ENCODE peak calls at places on chromosomes 12 and 14, in ten cellular contexts. M is SW 1271; N is kidney; F is thyroid gland; T is GM06990; E is NAMALWA; V is psoas muscle; L is stimulated activated CD8-positive, alpha-beta memory T cell treated with anti-CD3 and anti-CD28 coated beads, Interleukin-12 subunit alpha, Interleukin-12 subunit beta, amount 100 ng/mL, for 4 hours; Y is GM10248; C is HAP-1. X is an unnamed sample.

GRCh38 chr12:65824314-65824563 is at the start of gene HMGA2:
- DNase-seq in M (no peak), N (no peak), F (peak), T (no peak), E (no peak), V (no peak), L (no peak), Y (peak), C (no peak), X (no peak)

GRCh38 chr12:51019927-51020326 is 6.3 kb downstream of the SLC11A2 start:
- DNase-seq in M (no peak), N (no peak), F (no peak), T (no peak), E (no peak), V (no peak), L (no peak), Y (no peak), C (no peak), X (no peak)

GRCh38 chr12:4648099-4648498 is 752 bp downstream of the AKAP3 start:
- DNase-seq in M (no peak), N (no peak), F (no peak), T (peak), E (peak), V (no peak), L (no peak), Y (no peak), C (no peak), X (no peak)

GRCh38 chr12:19506497-19506896 is 67.2 kb downstream of the AEBP2 start:
- DNase-seq in M (no peak), N (no peak), F (no peak), T (no peak), E (no peak), V (no peak), L (no peak), Y (no peak), C (no peak), X (no peak)

GRCh38 chr12:50924439-50925341 is 27.7 kb upstream of the HIGD1C start:
- DNase-seq in M (no peak), N (peak), F (peak), T (peak), E (peak), V (peak), L (peak), Y (peak), C (peak), X (no peak)

GRCh38 chr12:12700249-12700648 is 4.3 kb upstream of the GPR19 start:
- DNase-seq in M (no peak), N (no peak), F (no peak), T (no peak), E (no peak), V (no peak), L (no peak), Y (no peak), C (no peak), X (no peak)

GRCh38 chr12:88634008-88634407 is 53.7 kb upstream of the KITLG start:
- DNase-seq in M (no peak), N (no peak), F (no peak), T (no peak), E (no peak), V (no peak), L (no peak), Y (no peak), C (no peak), X (no peak)

GRCh38 chr12:108033091-108033490 is 96.0 kb upstream of the WSCD2 start:
- DNase-seq in M (no peak), N (no peak), F (no peak), T (no peak), E (no peak), V (no peak), L (no peak), Y (no peak), C (no peak), X (no peak)

GRCh38 chr12:132111641-132112304 is 32.3 kb downstream of the DDX51 start:
- DNase-seq in M (no peak), N (no peak), F (no peak), T (no peak), E (no peak), V (no peak), L (no peak), Y (no peak), C (no peak), X (no peak)

GRCh38 chr14:30889244-30889594 is 14.9 kb downstream of the COCH start:
- DNase-seq in M (no peak), N (no peak), F (no peak), T (no peak), E (no peak), V (no peak), L (no peak), Y (no peak), C (no peak), X (no peak)

GRCh38 chr12:31797230-31797872 is 68.5 kb upstream of the AMN1 start:
- DNase-seq in M (no peak), N (no peak), F (no peak), T (no peak), E (no peak), V (no peak), L (no peak), Y (no peak), C (no peak), X (no peak)

GRCh38 chr12:10362828-10363664 is 26.8 kb downstream of the KLRK1 start:
- DNase-seq in M (no peak), N (no peak), F (no peak), T (no peak), E (peak), V (no peak), L (no peak), Y (no peak), C (peak), X (no peak)

GRCh38 chr12:6843118-6843902 is 2.6 kb downstream of the GNB3 start:
- DNase-seq in M (no peak), N (no peak), F (no peak), T (no peak), E (no peak), V (peak), L (no peak), Y (no peak), C (no peak), X (no peak)

X was measured in stimulated activated effector memory CD8-positive, alpha-beta T cell treated with anti-CD3 and anti-CD28 coated beads, Interleukin-12 subunit alpha, Interleukin-12 subunit beta, amount 100 ng/mL, for 72 hours.